ENCODE peak calls at places on chromosomes 5 and 9, in four cellular contexts. One of them, this sample, is unnamed.

GRCh38 chr5:58450018-58450417 is 9.9 kb downstream of the PLK2 start:
- DNase-seq in ecto neural progenitor cell: no peak
- DNase-seq in left ventricle myocardium superior: no peak
- DNase-seq in hippocampal formation: no peak
- DNase-seq in this sample: no peak

GRCh38 chr9:118321823-118322222 is 617.6 kb downstream of the TLR4 start:
- DNase-seq in ecto neural progenitor cell: no peak
- DNase-seq in left ventricle myocardium superior: no peak
- DNase-seq in hippocampal formation: no peak
- DNase-seq in this sample: no peak

GRCh38 chr5:93717162-93717561 is 24.2 kb downstream of the POU5F2 start:
- DNase-seq in ecto neural progenitor cell: no peak
- DNase-seq in left ventricle myocardium superior: no peak
- DNase-seq in hippocampal formation: no peak
- DNase-seq in this sample: no peak

GRCh38 chr9:22084336-22085035 is 75.4 kb upstream of the CDKN2B start:
- DNase-seq in ecto neural progenitor cell: no peak
- DNase-seq in left ventricle myocardium superior: no peak
- DNase-seq in hippocampal formation: no peak
- DNase-seq in this sample: no peak

GRCh38 chr5:30638899-30639298 is 554.6 kb upstream of the CDH6 start:
- DNase-seq in ecto neural progenitor cell: no peak
- DNase-seq in left ventricle myocardium superior: no peak
- DNase-seq in hippocampal formation: no peak
- DNase-seq in this sample: no peak

GRCh38 chr5:97986069-97986468 is 787.4 kb upstream of the RGMB start:
- DNase-seq in ecto neural progenitor cell: no peak
- DNase-seq in left ventricle myocardium superior: no peak
- DNase-seq in hippocampal formation: no peak
- DNase-seq in this sample: no peak

GRCh38 chr5:141841781-141842180 is 36.4 kb downstream of the PCDH1 start:
- DNase-seq in ecto neural progenitor cell: no peak
- DNase-seq in left ventricle myocardium superior: no peak
- DNase-seq in hippocampal formation: no peak
- DNase-seq in this sample: no peak

GRCh38 chr5:54229041-54229780 is 81.2 kb downstream of the ARL15 start:
- DNase-seq in ecto neural progenitor cell: peak
- DNase-seq in left ventricle myocardium superior: peak
- DNase-seq in hippocampal formation: peak
- DNase-seq in this sample: peak

GRCh38 chr5:40976836-40977235 is 67.5 kb downstream of the C7 start:
- DNase-seq in ecto neural progenitor cell: no peak
- DNase-seq in left ventricle myocardium superior: no peak
- DNase-seq in hippocampal formation: no peak
- DNase-seq in this sample: no peak

GRCh38 chr5:139637438-139638089 is 10.6 kb upstream of the CXXC5 start:
- DNase-seq in ecto neural progenitor cell: peak
- DNase-seq in left ventricle myocardium superior: peak
- DNase-seq in hippocampal formation: peak
- DNase-seq in this sample: peak

GRCh38 chr5:29077451-29077850 is 2039.1 kb upstream of the CDH9 start:
- DNase-seq in ecto neural progenitor cell: no peak
- DNase-seq in left ventricle myocardium superior: no peak
- DNase-seq in hippocampal formation: no peak
- DNase-seq in this sample: no peak

GRCh38 chr9:131714821-131715220 is 25.1 kb downstream of the RAPGEF1 start:
- DNase-seq in ecto neural progenitor cell: no peak
- DNase-seq in left ventricle myocardium superior: no peak
- DNase-seq in hippocampal formation: no peak
- DNase-seq in this sample: no peak

GRCh38 chr5:78795757-78796156 is 147.2 kb upstream of the LHFPL2 start:
- DNase-seq in ecto neural progenitor cell: no peak
- DNase-seq in left ventricle myocardium superior: no peak
- DNase-seq in hippocampal formation: no peak
- DNase-seq in this sample: no peak

GRCh38 chr5:122089614-122090013 is 11.6 kb upstream of the LOX start:
- DNase-seq in ecto neural progenitor cell: no peak
- DNase-seq in left ventricle myocardium superior: no peak
- DNase-seq in hippocampal formation: no peak
- DNase-seq in this sample: no peak

GRCh38 chr5:141713616-141714309 is 31.7 kb upstream of the ARAP3 start:
- DNase-seq in ecto neural progenitor cell: no peak
- DNase-seq in left ventricle myocardium superior: no peak
- DNase-seq in hippocampal formation: no peak
- DNase-seq in this sample: no peak

GRCh38 chr9:98742325-98743280 is 33.9 kb upstream of the GABBR2 start:
- DNase-seq in ecto neural progenitor cell: no peak
- DNase-seq in left ventricle myocardium superior: no peak
- DNase-seq in hippocampal formation: no peak
- DNase-seq in this sample: no peak

GRCh38 chr9:94014066-94014654 is 59.0 kb upstream of the BARX1 start:
- DNase-seq in ecto neural progenitor cell: no peak
- DNase-seq in left ventricle myocardium superior: no peak
- DNase-seq in hippocampal formation: no peak
- DNase-seq in this sample: no peak

GRCh38 chr5:33939863-33940262 is 3.7 kb downstream of the RXFP3 start:
- DNase-seq in ecto neural progenitor cell: no peak
- DNase-seq in left ventricle myocardium superior: no peak
- DNase-seq in hippocampal formation: no peak
- DNase-seq in this sample: no peak

GRCh38 chr9:126611592-126612328 is 2.0 kb upstream of the LMX1B start:
- DNase-seq in ecto neural progenitor cell: peak
- DNase-seq in left ventricle myocardium superior: peak
- DNase-seq in hippocampal formation: peak
- DNase-seq in this sample: peak

GRCh38 chr9:101527066-101527465 is 6.6 kb upstream of the RNF20 start:
- DNase-seq in ecto neural progenitor cell: no peak
- DNase-seq in left ventricle myocardium superior: no peak
- DNase-seq in hippocampal formation: no peak
- DNase-seq in this sample: no peak

GRCh38 chr5:119913425-119913824 is 284.1 kb downstream of the FAM170A start:
- DNase-seq in ecto neural progenitor cell: no peak
- DNase-seq in left ventricle myocardium superior: no peak
- DNase-seq in hippocampal formation: no peak
- DNase-seq in this sample: no peak

GRCh38 chr5:74412064-74412463 is 228.5 kb downstream of the ENC1 start:
- DNase-seq in ecto neural progenitor cell: peak
- DNase-seq in left ventricle myocardium superior: no peak
- DNase-seq in hippocampal formation: no peak
- DNase-seq in this sample: no peak

GRCh38 chr9:93468763-93469456 is 15.5 kb upstream of the FAM120AOS start:
- DNase-seq in ecto neural progenitor cell: peak
- DNase-seq in left ventricle myocardium superior: no peak
- DNase-seq in hippocampal formation: no peak
- DNase-seq in this sample: no peak

GRCh38 chr9:129140397-129141065 is 29.3 kb downstream of the PTPA start:
- DNase-seq in ecto neural progenitor cell: peak
- DNase-seq in left ventricle myocardium superior: peak
- DNase-seq in hippocampal formation: no peak
- DNase-seq in this sample: peak

GRCh38 chr9:13847270-13847669 is 466.7 kb downstream of the NFIB start:
- DNase-seq in ecto neural progenitor cell: no peak
- DNase-seq in left ventricle myocardium superior: no peak
- DNase-seq in hippocampal formation: no peak
- DNase-seq in this sample: no peak

GRCh38 chr9:19231126-19232035 is 888 bp downstream of the DENND4C start:
- DNase-seq in ecto neural progenitor cell: no peak
- DNase-seq in left ventricle myocardium superior: no peak
- DNase-seq in hippocampal formation: peak
- DNase-seq in this sample: no peak

GRCh38 chr5:132753135-132753987 is 6.1 kb downstream of the CCNI2 start:
- DNase-seq in ecto neural progenitor cell: no peak
- DNase-seq in left ventricle myocardium superior: no peak
- DNase-seq in hippocampal formation: peak
- DNase-seq in this sample: no peak